ENCODE peak calls at places on chromosomes 13 and 19, in nine cellular contexts. One of them, this sample, is unnamed. For H3K4me1 and H3K27me3, the result is how much of the 10 kb centered on the place peaks cover.

GRCh38 chr19:41718761-41719160 is 10.3 kb downstream of the CEACAM5 start:
- DNase-seq in trophoblast cell: no peak
- DNase-seq in neural progenitor cell: no peak
- DNase-seq in IMR-90: no peak
- DNase-seq in GM23248: no peak
- DNase-seq in fibroblast of lung: no peak
- DNase-seq in tibial nerve: no peak
- DNase-seq in aorta: no peak
- DNase-seq in heart right ventricle: no peak
- DNase-seq in this sample: no peak

GRCh38 chr19:3821857-3822364 is 35.7 kb upstream of the MATK start:
- DNase-seq in trophoblast cell: peak
- DNase-seq in neural progenitor cell: peak
- DNase-seq in IMR-90: peak
- DNase-seq in GM23248: peak
- DNase-seq in fibroblast of lung: peak
- DNase-seq in tibial nerve: peak
- DNase-seq in aorta: peak
- DNase-seq in heart right ventricle: peak
- DNase-seq in this sample: peak

GRCh38 chr13:26022538-26023292 is 29.1 kb downstream of the SHISA2 start:
- DNase-seq in trophoblast cell: peak
- DNase-seq in neural progenitor cell: no peak
- DNase-seq in IMR-90: peak
- DNase-seq in GM23248: peak
- DNase-seq in fibroblast of lung: peak
- DNase-seq in tibial nerve: no peak
- DNase-seq in aorta: peak
- DNase-seq in heart right ventricle: peak
- DNase-seq in this sample: peak

GRCh38 chr13:32976046-32976781 is 40.0 kb upstream of the KL start:
- DNase-seq in trophoblast cell: no peak
- DNase-seq in neural progenitor cell: no peak
- DNase-seq in IMR-90: no peak
- DNase-seq in GM23248: no peak
- DNase-seq in fibroblast of lung: no peak
- DNase-seq in tibial nerve: no peak
- DNase-seq in aorta: no peak
- DNase-seq in heart right ventricle: no peak
- DNase-seq in this sample: no peak

GRCh38 chr19:7292950-7293794 is 1.0 kb downstream of the INSR start:
- DNase-seq in trophoblast cell: peak
- DNase-seq in neural progenitor cell: peak
- DNase-seq in IMR-90: no peak
- DNase-seq in GM23248: peak
- DNase-seq in fibroblast of lung: no peak
- DNase-seq in tibial nerve: no peak
- DNase-seq in aorta: peak
- DNase-seq in heart right ventricle: peak
- DNase-seq in this sample: peak

GRCh38 chr19:53660584-53660983 is 28.8 kb downstream of the DPRX start:
- DNase-seq in trophoblast cell: no peak
- DNase-seq in neural progenitor cell: no peak
- DNase-seq in IMR-90: no peak
- DNase-seq in GM23248: no peak
- DNase-seq in fibroblast of lung: no peak
- DNase-seq in tibial nerve: no peak
- DNase-seq in aorta: no peak
- DNase-seq in heart right ventricle: no peak
- DNase-seq in this sample: no peak

GRCh38 chr13:66001136-66001535 is 1229.0 kb downstream of the PCDH9 start:
- DNase-seq in trophoblast cell: no peak
- DNase-seq in neural progenitor cell: no peak
- DNase-seq in IMR-90: no peak
- DNase-seq in GM23248: no peak
- DNase-seq in fibroblast of lung: no peak
- DNase-seq in tibial nerve: no peak
- DNase-seq in aorta: no peak
- DNase-seq in heart right ventricle: no peak
- DNase-seq in this sample: no peak

GRCh38 chr13:81987159-81987558 is 1646.2 kb upstream of the SPRY2 start:
- DNase-seq in trophoblast cell: no peak
- DNase-seq in neural progenitor cell: peak
- DNase-seq in IMR-90: no peak
- DNase-seq in GM23248: no peak
- DNase-seq in fibroblast of lung: no peak
- DNase-seq in tibial nerve: no peak
- DNase-seq in aorta: no peak
- DNase-seq in heart right ventricle: no peak
- DNase-seq in this sample: no peak

GRCh38 chr19:35024095-35024494 is 6.2 kb upstream of the SCN1B start:
- DNase-seq in trophoblast cell: no peak
- DNase-seq in neural progenitor cell: no peak
- DNase-seq in IMR-90: no peak
- DNase-seq in GM23248: no peak
- DNase-seq in fibroblast of lung: no peak
- DNase-seq in tibial nerve: no peak
- DNase-seq in aorta: no peak
- DNase-seq in heart right ventricle: no peak
- DNase-seq in this sample: no peak

GRCh38 chr19:33299061-33299665 is 3.2 kb downstream of the CEBPA start:
- DNase-seq in trophoblast cell: peak
- DNase-seq in neural progenitor cell: peak
- DNase-seq in IMR-90: no peak
- DNase-seq in GM23248: no peak
- DNase-seq in fibroblast of lung: no peak
- DNase-seq in tibial nerve: no peak
- DNase-seq in aorta: no peak
- DNase-seq in heart right ventricle: no peak
- DNase-seq in this sample: no peak

GRCh38 chr19:33298146-33298911 is 4.0 kb downstream of the CEBPA start:
- DNase-seq in trophoblast cell: peak
- DNase-seq in neural progenitor cell: no peak
- DNase-seq in IMR-90: no peak
- DNase-seq in GM23248: no peak
- DNase-seq in fibroblast of lung: no peak
- DNase-seq in tibial nerve: no peak
- DNase-seq in aorta: no peak
- DNase-seq in heart right ventricle: no peak
- DNase-seq in this sample: no peak

GRCh38 chr19:33301011-33301899 is 1.1 kb downstream of the CEBPA start:
- DNase-seq in trophoblast cell: no peak
- DNase-seq in neural progenitor cell: peak
- DNase-seq in IMR-90: no peak
- DNase-seq in GM23248: peak
- DNase-seq in fibroblast of lung: no peak
- DNase-seq in tibial nerve: no peak
- DNase-seq in aorta: no peak
- DNase-seq in heart right ventricle: no peak
- DNase-seq in this sample: peak

GRCh38 chr19:33301900-33302174 is 497 bp downstream of the CEBPA start:
- DNase-seq in trophoblast cell: no peak
- DNase-seq in neural progenitor cell: peak
- DNase-seq in IMR-90: no peak
- DNase-seq in GM23248: peak
- DNase-seq in fibroblast of lung: no peak
- DNase-seq in tibial nerve: no peak
- DNase-seq in aorta: no peak
- DNase-seq in heart right ventricle: no peak
- DNase-seq in this sample: no peak

GRCh38 chr19:33300016-33300981 is 2.0 kb downstream of the CEBPA start:
- DNase-seq in trophoblast cell: peak
- DNase-seq in neural progenitor cell: no peak
- DNase-seq in IMR-90: no peak
- DNase-seq in GM23248: no peak
- DNase-seq in fibroblast of lung: no peak
- DNase-seq in tibial nerve: no peak
- DNase-seq in aorta: no peak
- DNase-seq in heart right ventricle: peak
- DNase-seq in this sample: no peak
- H3K27ac ChIP-seq in trophoblast cell: peak
- H3K27ac ChIP-seq in neural progenitor cell: no peak
- H3K27ac ChIP-seq in IMR-90: no peak
- H3K27ac ChIP-seq in GM23248: no peak
- H3K27ac ChIP-seq in fibroblast of lung: no peak
- H3K27ac ChIP-seq in tibial nerve: peak
- H3K27ac ChIP-seq in aorta: no peak
- H3K27ac ChIP-seq in heart right ventricle: no peak
- H3K27ac ChIP-seq in this sample: peak

GRCh38 chr19:13076787-13077186 is 25.9 kb downstream of the LYL1 start:
- DNase-seq in trophoblast cell: no peak
- DNase-seq in neural progenitor cell: no peak
- DNase-seq in IMR-90: no peak
- DNase-seq in GM23248: no peak
- DNase-seq in fibroblast of lung: no peak
- DNase-seq in tibial nerve: no peak
- DNase-seq in aorta: no peak
- DNase-seq in heart right ventricle: no peak
- DNase-seq in this sample: no peak
- H3K4me1 ChIP-seq in trophoblast cell: under half
- H3K4me1 ChIP-seq in neural progenitor cell: under half
- H3K4me1 ChIP-seq in IMR-90: under half
- H3K4me1 ChIP-seq in GM23248: under half
- H3K4me1 ChIP-seq in fibroblast of lung: under half
- H3K4me1 ChIP-seq in tibial nerve: half or more
- H3K4me1 ChIP-seq in aorta: under half
- H3K4me1 ChIP-seq in heart right ventricle: under half
- H3K4me1 ChIP-seq in this sample: under half

GRCh38 chr19:29516821-29517395 is 8.9 kb upstream of the VSTM2B start:
- DNase-seq in trophoblast cell: no peak
- DNase-seq in neural progenitor cell: no peak
- DNase-seq in IMR-90: no peak
- DNase-seq in GM23248: no peak
- DNase-seq in fibroblast of lung: no peak
- DNase-seq in tibial nerve: no peak
- DNase-seq in aorta: no peak
- DNase-seq in heart right ventricle: no peak
- DNase-seq in this sample: no peak
- H3K27me3 ChIP-seq in trophoblast cell: under half
- H3K27me3 ChIP-seq in neural progenitor cell: half or more
- H3K27me3 ChIP-seq in IMR-90: under half
- H3K27me3 ChIP-seq in GM23248: under half
- H3K27me3 ChIP-seq in fibroblast of lung: under half
- H3K27me3 ChIP-seq in tibial nerve: under half
- H3K27me3 ChIP-seq in aorta: under half
- H3K27me3 ChIP-seq in heart right ventricle: under half
- H3K27me3 ChIP-seq in this sample: under half

DNA sequence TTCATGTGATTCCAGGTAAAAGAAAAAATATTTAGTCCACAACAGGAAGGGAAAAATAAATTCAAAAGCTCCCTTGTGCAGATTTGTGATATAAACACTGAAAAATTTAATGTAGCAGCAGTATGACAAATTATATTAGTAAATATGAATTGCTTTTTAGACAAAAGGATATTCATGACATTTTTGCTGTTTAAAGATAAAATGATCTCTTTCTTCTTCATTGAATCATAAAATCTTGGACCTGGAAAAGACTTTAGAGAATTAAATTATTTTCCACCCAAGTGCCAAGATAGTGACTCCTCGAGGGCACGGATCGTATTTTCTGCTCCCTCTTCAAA is 85.4 kb downstream of the MBNL2 start:
- DNase-seq in trophoblast cell: no peak
- DNase-seq in neural progenitor cell: no peak
- DNase-seq in IMR-90: no peak
- DNase-seq in GM23248: peak
- DNase-seq in fibroblast of lung: no peak
- DNase-seq in tibial nerve: no peak
- DNase-seq in aorta: no peak
- DNase-seq in heart right ventricle: no peak
- DNase-seq in this sample: no peak
- H3K27ac ChIP-seq in trophoblast cell: no peak
- H3K27ac ChIP-seq in neural progenitor cell: no peak
- H3K27ac ChIP-seq in IMR-90: peak
- H3K27ac ChIP-seq in GM23248: peak
- H3K27ac ChIP-seq in fibroblast of lung: peak
- H3K27ac ChIP-seq in tibial nerve: peak
- H3K27ac ChIP-seq in aorta: no peak
- H3K27ac ChIP-seq in heart right ventricle: peak
- H3K27ac ChIP-seq in this sample: peak

GRCh38 chr13:30409911-30410704 is 12.2 kb upstream of the UBE2L5 start:
- DNase-seq in trophoblast cell: no peak
- DNase-seq in neural progenitor cell: no peak
- DNase-seq in IMR-90: peak
- DNase-seq in GM23248: peak
- DNase-seq in fibroblast of lung: peak
- DNase-seq in tibial nerve: no peak
- DNase-seq in aorta: peak
- DNase-seq in heart right ventricle: no peak
- DNase-seq in this sample: peak

GRCh38 chr13:30415430-30416030 is 6.8 kb upstream of the UBE2L5 start:
- DNase-seq in trophoblast cell: no peak
- DNase-seq in neural progenitor cell: no peak
- DNase-seq in IMR-90: no peak
- DNase-seq in GM23248: no peak
- DNase-seq in fibroblast of lung: no peak
- DNase-seq in tibial nerve: no peak
- DNase-seq in aorta: no peak
- DNase-seq in heart right ventricle: no peak
- DNase-seq in this sample: no peak

GRCh38 chr13:30410705-30411125 is 11.6 kb upstream of the UBE2L5 start:
- DNase-seq in trophoblast cell: no peak
- DNase-seq in neural progenitor cell: no peak
- DNase-seq in IMR-90: peak
- DNase-seq in GM23248: peak
- DNase-seq in fibroblast of lung: no peak
- DNase-seq in tibial nerve: no peak
- DNase-seq in aorta: no peak
- DNase-seq in heart right ventricle: no peak
- DNase-seq in this sample: no peak

GRCh38 chr13:30413842-30414241 is 8.5 kb upstream of the UBE2L5 start:
- DNase-seq in trophoblast cell: no peak
- DNase-seq in neural progenitor cell: no peak
- DNase-seq in IMR-90: no peak
- DNase-seq in GM23248: no peak
- DNase-seq in fibroblast of lung: no peak
- DNase-seq in tibial nerve: no peak
- DNase-seq in aorta: no peak
- DNase-seq in heart right ventricle: no peak
- DNase-seq in this sample: no peak

GRCh38 chr13:30412351-30412750 is 9.9 kb upstream of the UBE2L5 start:
- DNase-seq in trophoblast cell: no peak
- DNase-seq in neural progenitor cell: no peak
- DNase-seq in IMR-90: no peak
- DNase-seq in GM23248: no peak
- DNase-seq in fibroblast of lung: no peak
- DNase-seq in tibial nerve: no peak
- DNase-seq in aorta: no peak
- DNase-seq in heart right ventricle: no peak
- DNase-seq in this sample: no peak
- H3K4me1 ChIP-seq in trophoblast cell: under half
- H3K4me1 ChIP-seq in neural progenitor cell: under half
- H3K4me1 ChIP-seq in IMR-90: under half
- H3K4me1 ChIP-seq in GM23248: under half
- H3K4me1 ChIP-seq in fibroblast of lung: under half
- H3K4me1 ChIP-seq in tibial nerve: under half
- H3K4me1 ChIP-seq in aorta: under half
- H3K4me1 ChIP-seq in heart right ventricle: under half
- H3K4me1 ChIP-seq in this sample: under half

GRCh38 chr19:30225615-30226463 is 146.3 kb upstream of the ZNF536 start:
- DNase-seq in trophoblast cell: no peak
- DNase-seq in neural progenitor cell: peak
- DNase-seq in IMR-90: no peak
- DNase-seq in GM23248: peak
- DNase-seq in fibroblast of lung: no peak
- DNase-seq in tibial nerve: no peak
- DNase-seq in aorta: no peak
- DNase-seq in heart right ventricle: no peak
- DNase-seq in this sample: no peak
- H3K27me3 ChIP-seq in trophoblast cell: half or more
- H3K27me3 ChIP-seq in neural progenitor cell: half or more
- H3K27me3 ChIP-seq in IMR-90: half or more
- H3K27me3 ChIP-seq in GM23248: under half
- H3K27me3 ChIP-seq in fibroblast of lung: under half
- H3K27me3 ChIP-seq in tibial nerve: under half
- H3K27me3 ChIP-seq in aorta: under half
- H3K27me3 ChIP-seq in heart right ventricle: half or more
- H3K27me3 ChIP-seq in this sample: under half

This sample was measured in psoas muscle.